ENCODE peak calls at places on chromosomes 5 and 9, in five cellular contexts. One of them, this sample, is unnamed.

GRCh38 chr5:139682016-139682975 is 34.1 kb downstream of the CXXC5 start:
- DNase-seq in choroid plexus epithelial cell: no peak
- DNase-seq in left lung: no peak
- DNase-seq in CD14-positive monocyte: no peak
- DNase-seq in RWPE1: no peak
- DNase-seq in this sample: no peak

GRCh38 chr9:35116539-35116897 is 856 bp upstream of the ATOSB start:
- DNase-seq in left lung: no peak
- DNase-seq in choroid plexus epithelial cell: no peak
- DNase-seq in CD14-positive monocyte: no peak
- DNase-seq in RWPE1: no peak
- DNase-seq in this sample: no peak

GRCh38 chr5:57111993-57112392 is 61.9 kb upstream of the GPBP1 start:
- DNase-seq in left lung: no peak
- DNase-seq in RWPE1: no peak
- DNase-seq in CD14-positive monocyte: no peak
- DNase-seq in choroid plexus epithelial cell: no peak
- DNase-seq in this sample: no peak

GRCh38 chr9:32940740-32941139 is 60.7 kb downstream of the APTX start:
- DNase-seq in choroid plexus epithelial cell: no peak
- DNase-seq in CD14-positive monocyte: no peak
- DNase-seq in left lung: no peak
- DNase-seq in RWPE1: no peak
- DNase-seq in this sample: no peak

GRCh38 chr9:100652850-100653249 is 75.0 kb downstream of the CAVIN4 start:
- DNase-seq in choroid plexus epithelial cell: no peak
- DNase-seq in left lung: no peak
- DNase-seq in CD14-positive monocyte: no peak
- DNase-seq in RWPE1: no peak
- DNase-seq in this sample: no peak

GRCh38 chr5:147168578-147169327 is 66.1 kb upstream of the STK32A start:
- DNase-seq in left lung: no peak
- DNase-seq in CD14-positive monocyte: no peak
- DNase-seq in choroid plexus epithelial cell: peak
- DNase-seq in RWPE1: no peak
- DNase-seq in this sample: no peak

GRCh38 chr9:11374961-11375360 is 762.2 kb upstream of the PTPRD start:
- DNase-seq in choroid plexus epithelial cell: no peak
- DNase-seq in CD14-positive monocyte: no peak
- DNase-seq in RWPE1: no peak
- DNase-seq in left lung: no peak
- DNase-seq in this sample: no peak

GRCh38 chr5:138536665-138537315 is 6.2 kb downstream of the ETF1 start:
- DNase-seq in CD14-positive monocyte: no peak
- DNase-seq in choroid plexus epithelial cell: peak
- DNase-seq in left lung: no peak
- DNase-seq in RWPE1: peak
- DNase-seq in this sample: no peak

GRCh38 chr5:115542076-115542475 is 2.5 kb downstream of the FEM1C start:
- DNase-seq in RWPE1: no peak
- DNase-seq in CD14-positive monocyte: no peak
- DNase-seq in choroid plexus epithelial cell: peak
- DNase-seq in left lung: no peak
- DNase-seq in this sample: no peak

GRCh38 chr5:93890657-93891056 is 149.3 kb upstream of the POU5F2 start:
- DNase-seq in RWPE1: no peak
- DNase-seq in choroid plexus epithelial cell: peak
- DNase-seq in left lung: no peak
- DNase-seq in CD14-positive monocyte: no peak
- DNase-seq in this sample: no peak

GRCh38 chr5:143713331-143714032 is 98.5 kb upstream of the HMHB1 start:
- DNase-seq in left lung: no peak
- DNase-seq in choroid plexus epithelial cell: peak
- DNase-seq in RWPE1: no peak
- DNase-seq in CD14-positive monocyte: no peak
- DNase-seq in this sample: no peak

GRCh38 chr9:134190232-134191121 is 26.1 kb upstream of the RNU6ATAC start:
- DNase-seq in left lung: peak
- DNase-seq in CD14-positive monocyte: no peak
- DNase-seq in RWPE1: no peak
- DNase-seq in choroid plexus epithelial cell: no peak
- DNase-seq in this sample: no peak

GRCh38 chr5:160460377-160461049 is 38.9 kb downstream of the PTTG1 start:
- DNase-seq in CD14-positive monocyte: no peak
- DNase-seq in left lung: no peak
- DNase-seq in choroid plexus epithelial cell: peak
- DNase-seq in RWPE1: no peak
- DNase-seq in this sample: no peak

GRCh38 chr5:5209101-5209500 is 69.0 kb downstream of the ADAMTS16 start:
- DNase-seq in RWPE1: no peak
- DNase-seq in left lung: no peak
- DNase-seq in choroid plexus epithelial cell: peak
- DNase-seq in CD14-positive monocyte: no peak
- DNase-seq in this sample: no peak

GRCh38 chr9:136835162-136835931 is 6.9 kb upstream of the AJM1 start:
- DNase-seq in left lung: peak
- DNase-seq in choroid plexus epithelial cell: no peak
- DNase-seq in RWPE1: no peak
- DNase-seq in CD14-positive monocyte: no peak
- DNase-seq in this sample: no peak

GRCh38 chr5:141050622-141051525 is at the start of gene PCDHB1:
- DNase-seq in left lung: no peak
- DNase-seq in RWPE1: no peak
- DNase-seq in CD14-positive monocyte: no peak
- DNase-seq in choroid plexus epithelial cell: no peak
- DNase-seq in this sample: no peak

GRCh38 chr9:137217276-137218211 is 4.5 kb downstream of the RNF208 start:
- DNase-seq in RWPE1: peak
- DNase-seq in CD14-positive monocyte: no peak
- DNase-seq in left lung: peak
- DNase-seq in choroid plexus epithelial cell: no peak
- DNase-seq in this sample: no peak

GRCh38 chr5:176538985-176539384 is 1.8 kb upstream of the RNF44 start:
- DNase-seq in left lung: no peak
- DNase-seq in CD14-positive monocyte: no peak
- DNase-seq in choroid plexus epithelial cell: no peak
- DNase-seq in RWPE1: no peak
- DNase-seq in this sample: no peak

GRCh38 chr9:78811562-78812276 is 514.8 kb downstream of the PSAT1 start:
- DNase-seq in left lung: no peak
- DNase-seq in choroid plexus epithelial cell: peak
- DNase-seq in CD14-positive monocyte: no peak
- DNase-seq in RWPE1: peak
- DNase-seq in this sample: no peak

GRCh38 chr5:10838038-10838437 is 77.0 kb upstream of the DAP start:
- DNase-seq in left lung: no peak
- DNase-seq in CD14-positive monocyte: no peak
- DNase-seq in RWPE1: no peak
- DNase-seq in choroid plexus epithelial cell: no peak
- DNase-seq in this sample: no peak

GRCh38 chr5:149937610-149938009 is 7.0 kb downstream of the PDE6A start:
- DNase-seq in CD14-positive monocyte: no peak
- DNase-seq in choroid plexus epithelial cell: peak
- DNase-seq in left lung: no peak
- DNase-seq in RWPE1: peak
- DNase-seq in this sample: no peak

GRCh38 chr5:134142088-134142487 is 27.6 kb downstream of the TCF7 start:
- DNase-seq in choroid plexus epithelial cell: no peak
- DNase-seq in RWPE1: no peak
- DNase-seq in left lung: no peak
- DNase-seq in CD14-positive monocyte: no peak
- DNase-seq in this sample: no peak

GRCh38 chr9:131217321-131218031 is 58.8 kb downstream of the FAM78A start:
- DNase-seq in CD14-positive monocyte: no peak
- DNase-seq in left lung: no peak
- DNase-seq in choroid plexus epithelial cell: no peak
- DNase-seq in RWPE1: no peak
- DNase-seq in this sample: no peak

GRCh38 chr9:109449036-109449798 is 48.9 kb downstream of the PTPN3 start:
- DNase-seq in choroid plexus epithelial cell: peak
- DNase-seq in CD14-positive monocyte: no peak
- DNase-seq in left lung: no peak
- DNase-seq in RWPE1: peak
- DNase-seq in this sample: peak

GRCh38 chr5:72467987-72468386 is 39.2 kb downstream of the ZNF366 start:
- DNase-seq in RWPE1: peak
- DNase-seq in left lung: no peak
- DNase-seq in CD14-positive monocyte: peak
- DNase-seq in choroid plexus epithelial cell: peak
- DNase-seq in this sample: no peak

GRCh38 chr5:94025788-94026473 is 284.5 kb upstream of the POU5F2 start:
- DNase-seq in RWPE1: no peak
- DNase-seq in left lung: no peak
- DNase-seq in CD14-positive monocyte: no peak
- DNase-seq in choroid plexus epithelial cell: no peak
- DNase-seq in this sample: no peak

GRCh38 chr9:72509635-72510034 is 11.8 kb upstream of the TMC1 start:
- DNase-seq in CD14-positive monocyte: no peak
- DNase-seq in left lung: no peak
- DNase-seq in choroid plexus epithelial cell: peak
- DNase-seq in RWPE1: peak
- DNase-seq in this sample: no peak

GRCh38 chr9:78121488-78121887 is 89.9 kb upstream of the GNAQ start:
- DNase-seq in CD14-positive monocyte: peak
- DNase-seq in left lung: peak
- DNase-seq in RWPE1: peak
- DNase-seq in choroid plexus epithelial cell: peak
- DNase-seq in this sample: no peak

GRCh38 chr5:10352404-10353240 is 873 bp upstream of the MARCHF6 start:
- DNase-seq in CD14-positive monocyte: peak
- DNase-seq in left lung: no peak
- DNase-seq in RWPE1: no peak
- DNase-seq in choroid plexus epithelial cell: peak
- DNase-seq in this sample: no peak

GRCh38 chr5:111463304-111463703 is 49.0 kb downstream of the STARD4 start:
- DNase-seq in left lung: no peak
- DNase-seq in RWPE1: no peak
- DNase-seq in choroid plexus epithelial cell: no peak
- DNase-seq in CD14-positive monocyte: no peak
- DNase-seq in this sample: no peak

GRCh38 chr5:111461934-111462333 is 50.4 kb downstream of the STARD4 start:
- DNase-seq in CD14-positive monocyte: no peak
- DNase-seq in left lung: no peak
- DNase-seq in RWPE1: no peak
- DNase-seq in choroid plexus epithelial cell: no peak
- DNase-seq in this sample: no peak

GRCh38 chr5:111461261-111461671 is 51.1 kb downstream of the STARD4 start:
- DNase-seq in CD14-positive monocyte: no peak
- DNase-seq in left lung: no peak
- DNase-seq in choroid plexus epithelial cell: peak
- DNase-seq in RWPE1: peak
- DNase-seq in this sample: no peak
- TF ChIP-seq CTCF in CD14-positive monocyte: no peak
- TF ChIP-seq CTCF in left lung: no peak
- TF ChIP-seq CTCF in choroid plexus epithelial cell: peak
- TF ChIP-seq CTCF in RWPE1: peak
- TF ChIP-seq CTCF in this sample: peak

DNA sequence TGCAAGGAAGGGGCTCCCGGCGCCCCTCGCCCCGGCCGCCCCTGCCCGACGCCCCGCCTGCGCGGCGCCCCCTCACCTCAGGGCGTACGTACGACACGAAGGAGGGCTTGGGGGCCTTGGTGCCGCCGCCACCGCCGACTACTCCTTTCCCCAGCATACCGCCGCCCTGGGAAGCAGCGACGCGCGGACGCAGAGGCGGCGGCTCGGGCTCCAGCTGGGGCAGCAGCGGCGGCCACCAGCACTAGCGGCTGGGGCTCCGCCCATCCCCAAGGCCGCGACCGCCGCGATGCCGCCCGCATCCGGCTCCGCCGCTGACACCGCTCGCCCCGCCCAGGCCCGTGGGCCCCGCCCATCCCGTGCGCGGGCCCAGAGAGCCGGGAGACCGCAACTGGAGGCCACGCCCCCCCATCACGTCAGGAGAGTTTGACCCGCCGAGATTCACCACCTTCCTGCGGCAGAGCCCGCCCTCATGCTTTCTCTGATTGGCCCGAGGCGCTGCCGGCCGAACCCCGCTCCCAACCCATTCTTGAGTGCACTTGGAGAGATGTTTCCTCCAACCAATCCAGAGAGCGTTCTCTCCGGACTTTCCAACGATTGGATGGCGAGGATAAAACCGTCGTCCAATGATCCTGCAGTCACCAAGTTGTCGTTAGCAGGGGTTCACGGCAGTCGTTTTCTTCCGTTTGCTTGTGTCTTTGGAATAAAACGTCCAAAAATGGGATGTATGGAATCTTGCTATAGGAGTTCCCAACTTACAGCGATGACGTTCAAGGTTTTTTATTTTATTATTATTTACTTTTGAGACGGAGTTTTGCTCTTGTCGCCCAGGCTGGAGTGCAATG is at the start of gene MTMR12:
- DNase-seq in choroid plexus epithelial cell: peak
- DNase-seq in left lung: peak
- DNase-seq in RWPE1: peak
- DNase-seq in CD14-positive monocyte: peak
- DNase-seq in this sample: peak
- TF ChIP-seq CTCF in choroid plexus epithelial cell: no peak
- TF ChIP-seq CTCF in left lung: peak
- TF ChIP-seq CTCF in RWPE1: no peak
- TF ChIP-seq CTCF in CD14-positive monocyte: no peak
- TF ChIP-seq CTCF in this sample: no peak

GRCh38 chr9:127540664-127541041 is 71.4 kb upstream of the STXBP1 start:
- DNase-seq in RWPE1: no peak
- DNase-seq in choroid plexus epithelial cell: no peak
- DNase-seq in CD14-positive monocyte: no peak
- DNase-seq in left lung: peak
- DNase-seq in this sample: no peak
- TF ChIP-seq CTCF in RWPE1: no peak
- TF ChIP-seq CTCF in choroid plexus epithelial cell: no peak
- TF ChIP-seq CTCF in CD14-positive monocyte: no peak
- TF ChIP-seq CTCF in left lung: no peak
- TF ChIP-seq CTCF in this sample: no peak

GRCh38 chr5:99320461-99320860 is 391.7 kb upstream of the CHD1 start:
- DNase-seq in CD14-positive monocyte: no peak
- DNase-seq in left lung: no peak
- DNase-seq in RWPE1: no peak
- DNase-seq in choroid plexus epithelial cell: peak
- DNase-seq in this sample: no peak
- TF ChIP-seq CTCF in CD14-positive monocyte: peak
- TF ChIP-seq CTCF in left lung: no peak
- TF ChIP-seq CTCF in RWPE1: no peak
- TF ChIP-seq CTCF in choroid plexus epithelial cell: no peak
- TF ChIP-seq CTCF in this sample: no peak

GRCh38 chr9:125519741-125520140 is 187.3 kb downstream of the MAPKAP1 start:
- DNase-seq in left lung: no peak
- DNase-seq in RWPE1: no peak
- DNase-seq in CD14-positive monocyte: no peak
- DNase-seq in choroid plexus epithelial cell: no peak
- DNase-seq in this sample: no peak
- TF ChIP-seq CTCF in left lung: no peak
- TF ChIP-seq CTCF in RWPE1: no peak
- TF ChIP-seq CTCF in CD14-positive monocyte: no peak
- TF ChIP-seq CTCF in choroid plexus epithelial cell: no peak
- TF ChIP-seq CTCF in this sample: no peak

DNA sequence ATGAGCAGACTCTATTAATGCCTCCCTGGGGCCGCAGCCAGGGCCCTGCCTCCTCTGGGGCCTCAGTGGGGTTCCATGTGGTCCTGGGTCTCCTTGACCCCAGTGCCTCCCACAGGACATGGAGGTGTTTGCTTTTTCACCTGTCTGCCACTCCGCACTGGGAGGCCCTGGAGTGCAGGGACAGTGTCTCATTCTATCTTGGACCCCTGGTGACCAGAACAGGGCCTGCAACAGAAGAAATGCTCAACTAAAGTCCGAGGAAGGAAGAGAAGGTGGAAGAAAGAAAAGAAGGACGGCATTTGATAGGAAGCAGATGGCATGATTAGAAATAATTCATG is 243.2 kb downstream of the CDK5RAP2 start:
- DNase-seq in left lung: no peak
- DNase-seq in choroid plexus epithelial cell: no peak
- DNase-seq in CD14-positive monocyte: no peak
- DNase-seq in RWPE1: no peak
- DNase-seq in this sample: no peak
- TF ChIP-seq CTCF in left lung: no peak
- TF ChIP-seq CTCF in choroid plexus epithelial cell: no peak
- TF ChIP-seq CTCF in CD14-positive monocyte: no peak
- TF ChIP-seq CTCF in RWPE1: no peak
- TF ChIP-seq CTCF in this sample: no peak